ENCODE peak calls at places on chromosomes 5 and 9, in seven cellular contexts. Y, V, B, R, M, U and W are unnamed samples.

GRCh38 chr9:85117831-85118230 is 448.3 kb downstream of the NTRK2 start:
- DNase-seq in M (no peak), V (no peak), R (no peak), B (peak), U (no peak), Y (no peak), W (no peak)

GRCh38 chr9:18989097-18989496 is 43.9 kb downstream of the SAXO1 start:
- DNase-seq in Y (no peak), B (no peak), U (no peak), R (no peak), V (no peak), M (no peak), W (no peak)

GRCh38 chr5:9192286-9192685 is 353.6 kb downstream of the SEMA5A start:
- DNase-seq in B (no peak), Y (no peak), U (no peak), R (no peak), M (no peak), V (no peak), W (no peak)

GRCh38 chr5:93359296-93359957 is 221.6 kb downstream of the NR2F1-AS1 start:
- DNase-seq in R (no peak), V (no peak), Y (peak), M (no peak), B (peak), U (no peak), W (no peak)

GRCh38 chr9:136110082-136111061 is 8.3 kb downstream of the TMEM250 start:
- DNase-seq in M (no peak), R (no peak), B (no peak), V (no peak), Y (peak), U (no peak), W (no peak)

GRCh38 chr9:24594234-24594850 is 48.6 kb upstream of the IZUMO3 start:
- DNase-seq in Y (no peak), M (no peak), V (no peak), B (no peak), R (no peak), U (peak), W (no peak)

GRCh38 chr5:126544087-126544740 is 50.8 kb downstream of the ALDH7A1 start:
- DNase-seq in U (no peak), M (no peak), Y (peak), V (no peak), R (no peak), B (peak), W (no peak)

GRCh38 chr5:117103703-117104102 is 529.1 kb upstream of the SEMA6A start:
- DNase-seq in B (no peak), Y (no peak), M (no peak), U (no peak), V (no peak), R (no peak), W (no peak)

GRCh38 chr5:9820696-9821449 is 190.7 kb upstream of the TAS2R1 start:
- DNase-seq in V (no peak), U (no peak), B (no peak), R (no peak), Y (no peak), M (no peak), W (no peak)

GRCh38 chr5:89255845-89256463 is 373.0 kb upstream of the MEF2C start:
- DNase-seq in B (peak), R (no peak), V (no peak), U (no peak), M (no peak), Y (peak), W (no peak)

GRCh38 chr9:137534256-137535119 is 15.7 kb downstream of the PNPLA7 start:
- DNase-seq in U (no peak), R (no peak), B (peak), V (peak), Y (peak), M (no peak), W (no peak)

GRCh38 chr5:7978991-7979390 is 110.0 kb downstream of the MTRR start:
- DNase-seq in V (no peak), R (no peak), U (no peak), B (no peak), M (no peak), Y (no peak), W (no peak)

GRCh38 chr9:129436751-129437625 is 183.9 kb downstream of the C9orf50 start:
- DNase-seq in M (peak), V (peak), B (peak), R (no peak), U (peak), Y (peak), W (no peak)

GRCh38 chr9:93827545-93828330 is 127.4 kb downstream of the BARX1 start:
- DNase-seq in V (peak), M (peak), R (peak), U (no peak), B (peak), Y (peak), W (no peak)

GRCh38 chr9:37390759-37391158 is 31.7 kb upstream of the GRHPR start:
- DNase-seq in B (peak), Y (peak), U (no peak), R (no peak), M (no peak), V (no peak), W (no peak)

GRCh38 chr9:110444911-110445310 is 107.2 kb upstream of the TXNDC8 start:
- DNase-seq in R (no peak), U (no peak), V (no peak), Y (peak), M (no peak), B (no peak), W (no peak)

GRCh38 chr9:70049672-70050271 is 6.1 kb downstream of the MAMDC2 start:
- DNase-seq in M (peak), V (peak), Y (peak), U (peak), B (no peak), R (no peak), W (no peak)

GRCh38 chr9:88197781-88198345 is 59.6 kb upstream of the SPATA31C2 start:
- DNase-seq in M (no peak), V (no peak), R (no peak), B (peak), Y (peak), U (no peak), W (no peak)

GRCh38 chr9:96721731-96722429 is 56.0 kb downstream of the ZNF510 start:
- DNase-seq in V (no peak), U (no peak), B (no peak), R (no peak), Y (no peak), M (no peak), W (no peak)

GRCh38 chr5:53031695-53032096 is 42.5 kb downstream of the ITGA2 start:
- DNase-seq in R (no peak), M (no peak), B (peak), Y (peak), U (no peak), V (no peak), W (no peak)

GRCh38 chr5:125227333-125228075 is 481.1 kb upstream of the ZNF608 start:
- DNase-seq in V (peak), R (no peak), B (no peak), U (no peak), Y (peak), M (no peak), W (no peak)

GRCh38 chr5:151476054-151476453 is 28.7 kb downstream of the SLC36A1 start:
- DNase-seq in Y (no peak), B (no peak), U (no peak), V (no peak), R (no peak), M (no peak), W (no peak)

GRCh38 chr5:78984020-78984610 is 995 bp downstream of the ARSB start:
- DNase-seq in R (no peak), M (no peak), V (no peak), B (no peak), Y (peak), U (no peak), W (no peak)

GRCh38 chr5:153742071-153742470 is 251.6 kb downstream of the GRIA1 start:
- DNase-seq in R (no peak), V (no peak), Y (no peak), M (no peak), U (no peak), B (no peak), W (no peak)

GRCh38 chr5:18114161-18114802 is 480.0 kb downstream of the TAF11L14 start:
- DNase-seq in R (no peak), B (no peak), U (no peak), M (no peak), V (no peak), Y (peak), W (no peak)

GRCh38 chr9:137314561-137315560 is 12.8 kb upstream of the NRARP start:
- DNase-seq in V (peak), R (peak), M (peak), B (peak), Y (no peak), U (peak), W (no peak)

GRCh38 chr5:29983528-29984152 is 1209.8 kb upstream of the CDH6 start:
- DNase-seq in B (no peak), M (no peak), U (no peak), V (no peak), Y (no peak), R (no peak), W (no peak)

GRCh38 chr5:176388003-176388340 is 426 bp downstream of the NOP16 start:
- DNase-seq in R (no peak), V (no peak), M (no peak), Y (peak), U (no peak), B (peak), W (no peak)

GRCh38 chr5:176386491-176386890 is 1.9 kb downstream of the NOP16 start:
- DNase-seq in M (no peak), U (no peak), B (no peak), Y (no peak), V (no peak), R (no peak), W (no peak)

GRCh38 chr5:176388341-176389113 is at the start of the genes HIGD2A and NOP16:
- DNase-seq in U (peak), M (peak), R (peak), B (peak), Y (peak), V (peak), W (peak)

GRCh38 chr5:176389114-176389768 is 690 bp downstream of the HIGD2A start:
- DNase-seq in M (no peak), V (no peak), R (no peak), B (no peak), Y (no peak), U (no peak), W (peak)

DNA sequence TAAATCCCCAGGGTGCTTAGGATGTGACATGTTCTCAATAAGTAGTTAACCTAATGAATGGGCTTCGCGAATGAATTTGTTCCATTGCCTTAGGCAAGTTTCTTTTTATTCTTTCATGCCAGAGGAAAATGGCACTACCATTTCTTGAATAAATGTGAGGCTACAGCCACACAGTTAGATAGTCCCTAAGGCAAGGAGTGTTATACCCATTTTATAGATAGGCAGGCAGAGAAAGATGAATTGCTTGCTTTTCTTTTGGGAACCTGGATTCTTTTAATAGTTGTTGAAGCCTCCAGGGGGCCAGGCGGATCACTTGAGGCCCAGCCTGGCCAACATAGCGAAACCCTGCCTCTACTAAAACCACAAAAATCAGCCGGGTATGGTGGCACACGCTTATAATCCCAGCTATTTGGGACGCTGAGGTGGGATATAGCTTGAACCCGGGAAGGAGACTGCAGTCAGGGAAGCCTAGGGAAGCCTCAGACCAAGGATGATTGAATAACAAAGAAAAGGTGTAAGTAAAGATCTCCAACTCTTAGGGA is 943 bp downstream of the NOP16 start:
- DNase-seq in Y (peak), B (no peak), R (no peak), M (no peak), U (no peak), V (no peak), W (no peak)
- TF ChIP-seq CTCF in Y (peak), B (no peak), R (no peak), M (no peak), U (no peak), V (no peak), W (no peak)

DNA sequence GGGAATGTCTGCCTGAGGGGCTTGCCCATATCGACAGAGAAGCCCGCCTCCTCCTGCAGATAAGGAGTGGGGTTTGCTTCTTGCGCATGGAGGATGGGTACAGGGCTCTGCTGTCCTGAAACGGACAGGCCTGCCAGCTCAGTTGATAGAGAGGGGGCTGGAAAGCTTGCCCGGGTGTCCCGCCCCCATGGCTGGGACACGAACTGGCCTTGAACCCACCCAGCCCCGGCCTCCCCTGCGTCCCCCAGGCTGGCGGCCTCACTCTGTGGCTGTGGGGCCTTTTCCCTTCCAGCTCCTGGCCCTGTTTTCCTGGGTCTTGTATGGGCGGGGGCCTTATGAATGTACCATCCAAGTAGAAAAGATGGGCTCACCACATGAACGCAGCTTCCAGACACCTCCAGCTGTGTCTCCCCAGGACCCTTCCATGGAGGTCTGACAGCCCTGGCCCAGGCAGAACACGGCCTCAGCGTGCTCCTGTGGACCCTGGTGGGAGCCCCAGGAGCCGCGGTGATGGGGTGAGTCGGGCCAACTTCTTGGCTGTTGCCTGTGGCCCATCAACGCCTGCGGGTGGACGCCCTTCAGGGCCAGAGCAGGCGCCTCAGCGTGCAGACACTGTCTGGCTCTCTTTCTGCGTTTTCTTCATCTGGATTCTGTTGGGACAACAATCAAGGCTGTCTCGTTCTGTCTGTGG is 15.9 kb upstream of the SLC2A6 start:
- DNase-seq in V (peak), R (no peak), Y (no peak), B (no peak), U (peak), M (no peak), W (no peak)
- TF ChIP-seq CTCF in V (no peak), R (no peak), Y (no peak), B (no peak), U (no peak), M (no peak), W (no peak)

GRCh38 chr5:35644543-35644942 is 26.9 kb downstream of the SPEF2 start:
- DNase-seq in B (no peak), R (no peak), V (no peak), M (no peak), U (no peak), Y (peak), W (no peak)
- TF ChIP-seq CTCF in B (no peak), R (no peak), V (no peak), M (no peak), U (no peak), Y (peak), W (no peak)

GRCh38 chr9:76401580-76402354 is 7.5 kb upstream of the RFK start:
- DNase-seq in U (no peak), B (no peak), M (no peak), Y (no peak), R (no peak), V (no peak), W (no peak)

GRCh38 chr9:76404401-76404800 is 10.2 kb upstream of the RFK start:
- DNase-seq in B (no peak), U (no peak), M (no peak), V (no peak), R (no peak), Y (no peak), W (no peak)

GRCh38 chr9:76401176-76401575 is 7.0 kb upstream of the RFK start:
- DNase-seq in Y (no peak), U (no peak), R (no peak), M (no peak), B (no peak), V (no peak), W (no peak)

GRCh38 chr9:76400534-76401096 is 6.4 kb upstream of the RFK start:
- DNase-seq in V (no peak), B (peak), R (no peak), U (no peak), M (no peak), Y (no peak), W (no peak)

DNA sequence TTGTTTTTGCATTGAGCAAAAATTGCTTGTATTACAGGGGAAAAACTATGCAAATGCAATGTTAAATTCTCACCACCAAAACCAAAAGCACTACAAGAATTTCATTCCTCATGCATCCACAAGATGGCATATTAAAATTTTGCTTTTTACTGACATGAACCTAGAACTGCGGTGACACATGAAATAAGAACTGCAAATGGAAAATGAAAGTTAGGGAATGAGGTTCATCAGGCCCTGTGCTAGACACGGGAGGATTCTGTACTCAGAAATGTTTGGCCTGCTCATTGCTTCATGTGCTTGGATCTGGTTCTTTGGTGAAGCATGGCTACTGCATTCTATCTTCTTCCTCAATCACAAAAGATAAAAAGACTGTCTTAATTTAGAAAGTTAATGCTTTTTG is 9.1 kb upstream of the RFK start:
- DNase-seq in B (peak), U (no peak), M (no peak), Y (peak), R (no peak), V (no peak), W (no peak)
- TF ChIP-seq CTCF in B (peak), U (peak), M (peak), Y (peak), R (peak), V (peak), W (peak)

GRCh38 chr9:134909511-134910105 is 8.1 kb downstream of the FCN1 start:
- DNase-seq in Y (no peak), R (peak), M (no peak), U (no peak), V (no peak), B (no peak), W (peak)
- TF ChIP-seq CTCF in Y (no peak), R (no peak), M (no peak), U (no peak), V (no peak), B (no peak), W (no peak)

DNA sequence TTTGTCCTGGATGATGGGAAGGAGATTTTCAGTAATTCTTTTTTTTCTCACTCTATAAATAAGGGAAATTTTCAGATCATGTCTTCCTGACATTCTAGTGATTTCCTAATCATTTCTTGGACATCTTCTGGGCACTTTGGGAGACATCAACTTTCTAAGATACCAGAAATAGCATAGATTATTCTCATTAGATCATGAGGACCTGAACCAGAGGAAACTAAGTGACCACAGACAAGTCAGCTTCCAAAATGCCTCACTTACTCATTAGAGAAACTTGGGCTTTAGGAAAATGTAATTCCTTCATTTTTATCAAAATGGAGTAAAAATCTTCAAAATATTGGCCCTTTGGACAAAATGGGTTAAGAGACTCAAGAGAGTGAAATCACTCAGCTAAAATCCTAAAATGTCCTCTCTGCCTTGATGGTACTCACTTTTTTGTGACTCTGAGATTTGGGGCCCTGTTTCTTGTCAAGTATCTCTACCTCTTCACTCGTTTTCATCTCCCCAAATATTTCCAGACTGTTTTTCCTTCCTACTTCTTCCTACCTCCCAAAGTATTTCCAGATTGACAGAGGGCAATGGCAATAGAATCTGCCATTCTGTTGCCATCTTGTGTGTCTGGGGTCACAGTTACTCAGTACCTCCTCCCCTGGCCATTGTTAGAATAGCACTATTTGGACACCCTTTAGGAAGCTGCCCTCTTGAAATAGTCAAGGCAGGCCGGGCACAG is 194.5 kb downstream of the NR3C1 start:
- DNase-seq in M (no peak), R (no peak), B (no peak), U (no peak), Y (no peak), V (no peak), W (no peak)
- TF ChIP-seq CTCF in M (no peak), R (peak), B (no peak), U (no peak), Y (peak), V (no peak), W (peak)

GRCh38 chr5:38258319-38259061 is at the start of gene EGFLAM:
- DNase-seq in R (peak), V (peak), Y (no peak), M (no peak), B (peak), U (peak), W (no peak)
- TF ChIP-seq CTCF in R (peak), V (no peak), Y (no peak), M (no peak), B (peak), U (no peak), W (peak)

DNA sequence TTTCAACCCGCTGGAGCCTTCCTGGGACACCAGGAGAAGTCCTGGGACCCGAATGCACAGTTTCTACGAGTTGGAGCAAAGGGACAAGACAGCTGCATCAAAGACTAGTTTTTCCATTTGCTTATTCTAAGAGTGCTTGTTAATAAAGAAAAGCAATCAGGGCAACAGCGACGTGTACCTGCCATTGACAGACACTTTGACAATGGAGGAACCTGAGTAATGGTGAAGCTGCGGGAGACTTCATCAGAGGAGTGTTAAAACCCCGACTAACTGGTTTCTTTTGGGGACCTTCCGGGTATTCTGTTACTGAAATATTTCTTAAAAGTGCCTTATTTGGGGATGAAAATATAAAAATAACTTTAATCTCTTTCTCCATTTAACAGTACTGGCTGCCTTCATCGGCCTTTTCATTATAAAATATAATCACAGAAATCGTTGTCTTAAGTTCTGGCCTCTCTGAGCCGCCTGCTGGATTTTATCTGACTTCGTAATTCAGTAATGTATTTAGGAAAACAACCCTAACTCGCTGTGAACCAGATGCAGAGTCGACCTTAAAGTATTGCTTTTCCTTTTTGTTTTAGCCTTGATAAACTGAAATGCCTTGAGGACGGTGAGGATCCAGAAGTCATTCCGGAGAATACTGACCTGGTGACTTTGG is 781 bp downstream of the SNAPC3 start:
- DNase-seq in R (no peak), M (no peak), U (no peak), B (peak), Y (peak), V (no peak), W (no peak)
- TF ChIP-seq CTCF in R (peak), M (no peak), U (no peak), B (no peak), Y (peak), V (no peak), W (peak)

GRCh38 chr9:132672413-132672690 is 2.1 kb downstream of the GTF3C4 start:
- DNase-seq in V (no peak), Y (no peak), R (no peak), U (no peak), B (peak), M (no peak), W (no peak)
- TF ChIP-seq CTCF in V (no peak), Y (no peak), R (no peak), U (no peak), B (no peak), M (no peak), W (no peak)